ENCODE peak calls at places on chromosomes 7 and 10, in seven cellular contexts. One of them, this sample, is unnamed.

GRCh38 chr7:95517458-95517857 is 31.7 kb downstream of the ASB4 start:
- DNase-seq in GM23338: no peak
- DNase-seq in iris pigment epithelial cell: no peak
- DNase-seq in HuH-7: no peak
- DNase-seq in lower leg skin: no peak
- DNase-seq in iPS-NIHi11: no peak
- DNase-seq in spleen: no peak
- DNase-seq in this sample: no peak

GRCh38 chr7:120927454-120928103 is 23.0 kb upstream of the ING3 start:
- DNase-seq in iPS-NIHi11: no peak
- DNase-seq in iris pigment epithelial cell: no peak
- DNase-seq in GM23338: no peak
- DNase-seq in lower leg skin: no peak
- DNase-seq in HuH-7: no peak
- DNase-seq in spleen: no peak
- DNase-seq in this sample: no peak

GRCh38 chr7:139118803-139119485 is 9.4 kb upstream of the ZC3HAV1 start:
- DNase-seq in lower leg skin: no peak
- DNase-seq in GM23338: no peak
- DNase-seq in iris pigment epithelial cell: no peak
- DNase-seq in iPS-NIHi11: no peak
- DNase-seq in spleen: peak
- DNase-seq in HuH-7: no peak
- DNase-seq in this sample: no peak

GRCh38 chr10:28975891-28976471 is 298.7 kb downstream of the BAMBI start:
- DNase-seq in HuH-7: no peak
- DNase-seq in iris pigment epithelial cell: peak
- DNase-seq in spleen: no peak
- DNase-seq in lower leg skin: no peak
- DNase-seq in iPS-NIHi11: no peak
- DNase-seq in GM23338: no peak
- DNase-seq in this sample: peak

GRCh38 chr10:132650611-132651250 is 113.1 kb downstream of the INPP5A start:
- DNase-seq in lower leg skin: no peak
- DNase-seq in iPS-NIHi11: no peak
- DNase-seq in spleen: peak
- DNase-seq in GM23338: no peak
- DNase-seq in iris pigment epithelial cell: no peak
- DNase-seq in HuH-7: no peak
- DNase-seq in this sample: no peak

GRCh38 chr7:15439853-15440252 is 122.0 kb downstream of the AGMO start:
- DNase-seq in lower leg skin: no peak
- DNase-seq in iPS-NIHi11: no peak
- DNase-seq in spleen: no peak
- DNase-seq in iris pigment epithelial cell: no peak
- DNase-seq in HuH-7: no peak
- DNase-seq in GM23338: no peak
- DNase-seq in this sample: no peak

GRCh38 chr10:68153473-68154210 is 44.4 kb downstream of the MYPN start:
- DNase-seq in iPS-NIHi11: peak
- DNase-seq in iris pigment epithelial cell: peak
- DNase-seq in HuH-7: peak
- DNase-seq in spleen: no peak
- DNase-seq in GM23338: peak
- DNase-seq in lower leg skin: peak
- DNase-seq in this sample: peak

GRCh38 chr10:109650228-109650627 is 273.1 kb downstream of the XPNPEP1 start:
- DNase-seq in iPS-NIHi11: no peak
- DNase-seq in HuH-7: no peak
- DNase-seq in iris pigment epithelial cell: no peak
- DNase-seq in spleen: no peak
- DNase-seq in GM23338: no peak
- DNase-seq in lower leg skin: no peak
- DNase-seq in this sample: no peak

GRCh38 chr10:119677904-119678755 is 26.9 kb downstream of the BAG3 start:
- DNase-seq in lower leg skin: no peak
- DNase-seq in iPS-NIHi11: no peak
- DNase-seq in GM23338: no peak
- DNase-seq in iris pigment epithelial cell: no peak
- DNase-seq in spleen: peak
- DNase-seq in HuH-7: no peak
- DNase-seq in this sample: no peak

GRCh38 chr10:29771376-29771775 is 136.6 kb upstream of the SVIL start:
- DNase-seq in spleen: no peak
- DNase-seq in iPS-NIHi11: no peak
- DNase-seq in lower leg skin: no peak
- DNase-seq in HuH-7: no peak
- DNase-seq in iris pigment epithelial cell: no peak
- DNase-seq in GM23338: no peak
- DNase-seq in this sample: no peak

GRCh38 chr10:28807760-28808613 is 130.7 kb downstream of the BAMBI start:
- DNase-seq in spleen: no peak
- DNase-seq in iPS-NIHi11: no peak
- DNase-seq in lower leg skin: no peak
- DNase-seq in HuH-7: peak
- DNase-seq in iris pigment epithelial cell: peak
- DNase-seq in GM23338: no peak
- DNase-seq in this sample: no peak

GRCh38 chr10:45463244-45464116 is 89.5 kb downstream of the ALOX5 start:
- DNase-seq in GM23338: no peak
- DNase-seq in iPS-NIHi11: no peak
- DNase-seq in lower leg skin: no peak
- DNase-seq in spleen: peak
- DNase-seq in HuH-7: no peak
- DNase-seq in iris pigment epithelial cell: peak
- DNase-seq in this sample: no peak

GRCh38 chr7:27221201-27221797 is 21.3 kb upstream of the EVX1 start:
- DNase-seq in HuH-7: no peak
- DNase-seq in iPS-NIHi11: no peak
- DNase-seq in spleen: no peak
- DNase-seq in lower leg skin: no peak
- DNase-seq in GM23338: no peak
- DNase-seq in iris pigment epithelial cell: no peak
- DNase-seq in this sample: no peak

GRCh38 chr10:31011660-31012022 is 20.0 kb downstream of the ZNF438 start:
- DNase-seq in iris pigment epithelial cell: no peak
- DNase-seq in GM23338: no peak
- DNase-seq in lower leg skin: no peak
- DNase-seq in HuH-7: no peak
- DNase-seq in iPS-NIHi11: no peak
- DNase-seq in spleen: no peak
- DNase-seq in this sample: no peak

GRCh38 chr7:116571037-116571436 is 46.2 kb downstream of the CAV1 start:
- DNase-seq in spleen: no peak
- DNase-seq in iPS-NIHi11: no peak
- DNase-seq in HuH-7: no peak
- DNase-seq in GM23338: no peak
- DNase-seq in lower leg skin: no peak
- DNase-seq in iris pigment epithelial cell: peak
- DNase-seq in this sample: peak

GRCh38 chr7:92609921-92610518 is 19.8 kb upstream of the FAM133B start:
- DNase-seq in lower leg skin: no peak
- DNase-seq in spleen: no peak
- DNase-seq in GM23338: peak
- DNase-seq in iris pigment epithelial cell: peak
- DNase-seq in HuH-7: no peak
- DNase-seq in iPS-NIHi11: no peak
- DNase-seq in this sample: no peak

GRCh38 chr7:135714534-135715009 is 13.4 kb downstream of the SLC13A4 start:
- DNase-seq in iPS-NIHi11: peak
- DNase-seq in HuH-7: no peak
- DNase-seq in spleen: no peak
- DNase-seq in lower leg skin: no peak
- DNase-seq in GM23338: peak
- DNase-seq in iris pigment epithelial cell: peak
- DNase-seq in this sample: peak